ENCODE peak calls at places on chromosomes 4 and X, in five cellular contexts. D is NCI-H1092; B is T follicular helper cell; J is NCI-H146; O is CD4-positive, alpha-beta T cell. U is an unnamed sample.

GRCh38 chr4:5361968-5362367 is 310.7 kb downstream of the STK32B start:
- DNase-seq in D (no peak), B (no peak), J (no peak), O (no peak), U (no peak)

GRCh38 chr4:36215627-36216026 is 28.7 kb downstream of the ARAP2 start:
- DNase-seq in D (no peak), B (no peak), J (no peak), O (no peak), U (no peak)

GRCh38 chr4:89586318-89586717 is 250.6 kb downstream of the SNCA start:
- DNase-seq in D (no peak), B (no peak), J (no peak), O (no peak), U (no peak)

GRCh38 chr4:74682567-74683359 is 111.6 kb downstream of the BTC start:
- DNase-seq in D (no peak), B (no peak), J (no peak), O (no peak), U (no peak)

GRCh38 chr4:149465941-149466340 is 349.7 kb downstream of the IQCM start:
- DNase-seq in D (no peak), B (no peak), J (no peak), O (no peak), U (no peak)

GRCh38 chrX:15475021-15475420 is 18.1 kb downstream of the PIR start:
- DNase-seq in D (no peak), B (no peak), J (peak; percentile 1), O (no peak), U (no peak)

GRCh38 chr4:37981844-37982720 is 21.9 kb downstream of the PTTG2 start:
- DNase-seq in D (no peak), B (no peak), J (peak; percentile 21), O (no peak), U (no peak)

GRCh38 chr4:150056569-150056968 is 21.7 kb upstream of the DCLK2 start:
- DNase-seq in D (no peak), B (no peak), J (no peak), O (no peak), U (no peak)

GRCh38 chrX:37420179-37420578 is 71.0 kb downstream of the PRRG1 start:
- DNase-seq in D (no peak), B (no peak), J (no peak), O (no peak), U (no peak)

GRCh38 chrX:111169141-111169540 is 73.2 kb downstream of the PAK3 start:
- DNase-seq in D (no peak), B (no peak), J (no peak), O (no peak), U (no peak)

GRCh38 chr4:153115322-153116100 is 88.7 kb upstream of the TRIM2 start:
- DNase-seq in D (no peak), B (peak; percentile 64), J (no peak), O (peak; percentile 43), U (peak; percentile 52)

GRCh38 chrX:18415386-18415785 is 10.0 kb upstream of the CDKL5 start:
- DNase-seq in D (no peak), B (no peak), J (no peak), O (no peak), U (no peak)